ENCODE peak calls at places on chromosomes 2 and 18, in five cellular contexts. B, U, H, A and O are unnamed samples.

GRCh38 chr18:3402962-3403585 is 46.9 kb upstream of the TGIF1 start:
- DNase-seq in A (no peak), U (no peak), B (no peak), H (no peak), O (no peak)

GRCh38 chr2:26126091-26126490 is 46.8 kb upstream of the GAREM2 start:
- DNase-seq in U (no peak), H (no peak), B (no peak), A (no peak), O (no peak)

GRCh38 chr2:193549661-193550060 is 1354.9 kb upstream of the TMEFF2 start:
- DNase-seq in U (no peak), B (no peak), H (no peak), A (no peak), O (no peak)

GRCh38 chr18:8391068-8391467 is 218.2 kb upstream of the RAB12 start:
- DNase-seq in B (no peak), U (no peak), H (no peak), A (no peak), O (no peak)

GRCh38 chr18:27763341-27763740 is 413.6 kb downstream of the CDH2 start:
- DNase-seq in A (no peak), B (no peak), H (no peak), U (no peak), O (no peak)

GRCh38 chr2:207162319-207162718 is 3.4 kb downstream of the KLF7 start:
- DNase-seq in B (no peak), H (no peak), U (no peak), A (no peak), O (no peak)

GRCh38 chr2:190139371-190139770 is 76.8 kb upstream of the MSTN start:
- DNase-seq in A (no peak), U (no peak), H (no peak), B (no peak), O (no peak)

GRCh38 chr2:160968183-160968582 is 192.0 kb upstream of the TANK start:
- DNase-seq in H (no peak), B (no peak), A (no peak), U (no peak), O (no peak)

GRCh38 chr2:101474752-101475384 is at the start of gene RFX8:
- DNase-seq in B (no peak), A (no peak), H (no peak), U (no peak), O (no peak)

GRCh38 chr2:207163053-207163814 is 2.5 kb downstream of the KLF7 start:
- DNase-seq in B (no peak), U (peak; percentile 43), A (no peak), H (peak; percentile 32), O (no peak)

GRCh38 chr2:209671280-209671679 is 100.4 kb upstream of the UNC80 start:
- DNase-seq in H (no peak), U (no peak), B (no peak), A (no peak), O (no peak)

GRCh38 chr18:812123-812672 is at the start of gene YES1:
- DNase-seq in A (peak; percentile 72), U (peak; percentile 87), B (no peak), H (peak; percentile 21), O (no peak)

GRCh38 chr2:10591207-10591606 is 98.6 kb downstream of the NOL10 start:
- DNase-seq in A (no peak), U (no peak), H (no peak), B (no peak), O (no peak)

GRCh38 chr2:30414951-30415350 is 32.1 kb upstream of the LCLAT1 start:
- DNase-seq in H (no peak), A (no peak), U (no peak), B (no peak), O (no peak)

GRCh38 chr2:13768274-13768673 is 864.2 kb upstream of the LRATD1 start:
- DNase-seq in U (no peak), H (no peak), A (no peak), B (no peak), O (no peak)

GRCh38 chr2:11498543-11499034 is 32.6 kb upstream of the E2F6 start:
- DNase-seq in H (no peak), U (peak; percentile 92), B (no peak), A (peak; percentile 79), O (no peak)

GRCh38 chr18:70991577-70991976 is 702.7 kb downstream of the SOCS6 start:
- DNase-seq in B (no peak), H (no peak), A (no peak), U (no peak), O (no peak)

GRCh38 chr18:66138642-66139041 is 387.8 kb downstream of the CDH7 start:
- DNase-seq in U (no peak), B (no peak), A (no peak), H (no peak), O (no peak)

GRCh38 chr2:238859636-238860347 is 11.9 kb downstream of the TWIST2 start:
- DNase-seq in U (no peak), B (no peak), H (no peak), A (peak; percentile 56), O (no peak)

GRCh38 chr2:1140389-1141003 is 189.8 kb downstream of the SNTG2 start:
- DNase-seq in H (no peak), A (no peak), U (no peak), B (peak; percentile 24), O (no peak)

GRCh38 chr18:40760251-40760650 is 1194.8 kb upstream of the PIK3C3 start:
- DNase-seq in U (no peak), H (no peak), A (no peak), B (no peak), O (no peak)

GRCh38 chr2:215974700-215975429 is 38.5 kb downstream of the MREG start:
- DNase-seq in B (no peak), H (no peak), A (no peak), U (no peak), O (no peak)

GRCh38 chr2:152369176-152369860 is 34.3 kb downstream of the FMNL2 start:
- DNase-seq in A (no peak), U (no peak), H (no peak), B (no peak), O (no peak)

GRCh38 chr2:215403441-215404356 is 32.2 kb downstream of the FN1 start:
- DNase-seq in H (no peak), U (no peak), A (no peak), B (no peak), O (no peak)

GRCh38 chr2:179536185-179536584 is 271.6 kb upstream of the SESTD1 start:
- DNase-seq in A (no peak), U (no peak), H (no peak), B (no peak), O (no peak)

GRCh38 chr2:54772531-54772930 is 49.1 kb downstream of the EML6 start:
- DNase-seq in H (no peak), A (no peak), B (no peak), U (no peak), O (no peak)

GRCh38 chr2:121071058-121071504 is 213.9 kb downstream of the TFCP2L1 start:
- DNase-seq in B (no peak), U (peak; percentile 67), A (no peak), H (no peak), O (no peak)

GRCh38 chr2:241788572-241788971 is 11.9 kb downstream of the GAL3ST2 start:
- DNase-seq in U (no peak), A (peak; percentile 30), H (no peak), B (no peak), O (no peak)

GRCh38 chr2:241793385-241793784 is 15.6 kb upstream of the NEU4 start:
- DNase-seq in U (no peak), H (no peak), B (no peak), A (no peak), O (no peak)

DNA sequence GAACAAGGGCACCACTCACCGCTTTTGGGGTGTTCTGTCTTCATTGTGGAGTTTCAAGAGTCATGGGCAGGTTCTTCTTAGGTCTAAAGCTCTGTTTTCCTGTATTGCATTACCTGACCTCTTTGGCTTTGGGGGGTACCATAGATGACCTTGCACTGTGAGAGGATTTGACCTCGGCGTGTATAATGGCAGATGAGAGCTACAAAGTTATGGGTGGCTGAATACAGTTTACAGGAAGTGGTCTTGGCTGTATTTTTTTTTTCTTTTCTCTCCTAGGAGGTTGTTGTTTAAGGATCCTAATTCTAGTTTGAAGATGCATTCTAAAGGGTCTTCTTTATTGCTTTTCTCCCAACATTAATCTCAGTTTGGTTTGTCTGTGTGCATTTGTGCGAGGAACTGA is 11.5 kb downstream of the GAL3ST2 start:
- DNase-seq in A (no peak), U (no peak), B (no peak), H (no peak), O (no peak)
- H3K9me3 ChIP-seq in A (no peaks in the 10 kb centered on the region), U (no peaks in the 10 kb centered on the region), B (peaks cover 3% of the 10 kb centered on the region), H (no peaks in the 10 kb centered on the region), O (no peaks in the 10 kb centered on the region)

GRCh38 chr2:95669441-95669994 is 77.7 kb downstream of the TRIM43 start:
- DNase-seq in A (no peak), H (no peak), U (no peak), B (no peak), O (no peak)
- H3K9me3 ChIP-seq in A (no peaks in the 10 kb centered on the region), H (no peaks in the 10 kb centered on the region), U (no peaks in the 10 kb centered on the region), B (no peaks in the 10 kb centered on the region), O (no peaks in the 10 kb centered on the region)

GRCh38 chr2:148253716-148254115 is 232.8 kb downstream of the MBD5 start:
- DNase-seq in H (no peak), B (no peak), U (no peak), A (no peak), O (no peak)

GRCh38 chr2:148257276-148257675 is 236.4 kb downstream of the MBD5 start:
- DNase-seq in H (no peak), U (no peak), A (no peak), B (no peak), O (no peak)

GRCh38 chr2:148252646-148253045 is 231.8 kb downstream of the MBD5 start:
- DNase-seq in H (no peak), U (no peak), B (no peak), A (no peak), O (no peak)

GRCh38 chr2:148255929-148256328 is 235.0 kb downstream of the MBD5 start:
- DNase-seq in H (no peak), U (peak; percentile 82), B (no peak), A (no peak), O (no peak)

GRCh38 chr2:148251993-148252392 is 231.1 kb downstream of the MBD5 start:
- DNase-seq in U (no peak), B (no peak), A (no peak), H (no peak), O (no peak)
- H3K9me3 ChIP-seq in U (no peaks in the 10 kb centered on the region), B (no peaks in the 10 kb centered on the region), A (no peaks in the 10 kb centered on the region), H (no peaks in the 10 kb centered on the region), O (no peaks in the 10 kb centered on the region)

GRCh38 chr2:176098366-176099158 is 1.0 kb upstream of the HOXD12 start:
- DNase-seq in A (no peak), B (no peak), U (no peak), H (no peak), O (no peak)
- H3K9me3 ChIP-seq in A (no peaks in the 10 kb centered on the region), B (no peaks in the 10 kb centered on the region), U (no peaks in the 10 kb centered on the region), H (no peaks in the 10 kb centered on the region), O (no peaks in the 10 kb centered on the region)